ENCODE peak calls at places on chromosomes 6 and 20, in eight cellular contexts. I is heart left ventricle, N is psoas muscle, H is neural progenitor cell, W is tibial nerve, Q is NB4, J is fibroblast of lung, Y is GM12878. B is an unnamed sample.

GRCh38 chr6:19478992-19479391 is 358.2 kb upstream of the ID4 start:
- DNase-seq in I (no peak), N (no peak), H (no peak), W (no peak), Q (no peak), J (peak; percentile 78), Y (no peak), B (no peak)

GRCh38 chr6:157822221-157823000 is 635 bp upstream of the SNX9 start:
- DNase-seq in I (no peak), N (peak; percentile 37), H (peak; percentile 52), W (no peak), Q (peak; percentile 20), J (no peak), Y (no peak), B (peak; percentile 68)

GRCh38 chr6:162698004-162698403 is 29.6 kb downstream of the PRKN start:
- DNase-seq in I (no peak), N (no peak), H (no peak), W (no peak), Q (no peak), J (no peak), Y (no peak), B (no peak)

GRCh38 chr20:51528263-51529026 is 14.1 kb downstream of the NFATC2 start:
- DNase-seq in I (no peak), N (no peak), H (no peak), W (no peak), Q (no peak), J (no peak), Y (no peak), B (no peak)

GRCh38 chr6:37218061-37218460 is 39.5 kb upstream of the TBC1D22B start:
- DNase-seq in I (no peak), N (no peak), H (no peak), W (no peak), Q (no peak), J (no peak), Y (no peak), B (no peak)

GRCh38 chr6:30463651-30464618 is 25.4 kb upstream of the HLA-E start:
- DNase-seq in I (peak; percentile 41), N (peak; percentile 38), H (no peak), W (no peak), Q (peak; percentile 92), J (peak; percentile 54), Y (peak; percentile 15), B (peak; percentile 80)

GRCh38 chr6:26420607-26421235 is 18.6 kb downstream of the BTN3A1 start:
- DNase-seq in I (no peak), N (no peak), H (peak; percentile 46), W (no peak), Q (peak; percentile 54), J (peak; percentile 48), Y (no peak), B (no peak)

GRCh38 chr20:59047938-59048680 is 5.5 kb upstream of the PRELID3B start:
- DNase-seq in I (no peak), N (no peak), H (no peak), W (no peak), Q (no peak), J (peak; percentile 72), Y (no peak), B (no peak)

GRCh38 chr20:63072231-63072791 is 65.5 kb upstream of the BHLHE23 start:
- DNase-seq in I (no peak), N (no peak), H (no peak), W (no peak), Q (no peak), J (no peak), Y (no peak), B (peak; percentile 47)

GRCh38 chr6:157683707-157684106 is 139.3 kb upstream of the SNX9 start:
- DNase-seq in I (no peak), N (no peak), H (no peak), W (no peak), Q (no peak), J (no peak), Y (no peak), B (no peak)

GRCh38 chr20:49593441-49594142 is 25.7 kb upstream of the PTGIS start:
- DNase-seq in I (no peak), N (no peak), H (no peak), W (no peak), Q (no peak), J (no peak), Y (no peak), B (no peak)

GRCh38 chr6:167094436-167094819 is 28.5 kb upstream of the CCR6 start:
- DNase-seq in I (no peak), N (no peak), H (peak; percentile 63), W (no peak), Q (no peak), J (peak; percentile 1), Y (no peak), B (no peak)

GRCh38 chr6:167094820-167095637 is 27.9 kb upstream of the CCR6 start:
- DNase-seq in I (no peak), N (no peak), H (no peak), W (no peak), Q (peak; percentile 38), J (no peak), Y (peak; percentile 94), B (no peak)

GRCh38 chr6:167092672-167093339 is 30.1 kb upstream of the CCR6 start:
- DNase-seq in I (no peak), N (no peak), H (no peak), W (no peak), Q (no peak), J (no peak), Y (no peak), B (no peak)

GRCh38 chr6:167093922-167094432 is 28.9 kb upstream of the CCR6 start:
- DNase-seq in I (no peak), N (no peak), H (no peak), W (no peak), Q (peak; percentile 72), J (no peak), Y (peak; percentile 90), B (no peak)

DNA sequence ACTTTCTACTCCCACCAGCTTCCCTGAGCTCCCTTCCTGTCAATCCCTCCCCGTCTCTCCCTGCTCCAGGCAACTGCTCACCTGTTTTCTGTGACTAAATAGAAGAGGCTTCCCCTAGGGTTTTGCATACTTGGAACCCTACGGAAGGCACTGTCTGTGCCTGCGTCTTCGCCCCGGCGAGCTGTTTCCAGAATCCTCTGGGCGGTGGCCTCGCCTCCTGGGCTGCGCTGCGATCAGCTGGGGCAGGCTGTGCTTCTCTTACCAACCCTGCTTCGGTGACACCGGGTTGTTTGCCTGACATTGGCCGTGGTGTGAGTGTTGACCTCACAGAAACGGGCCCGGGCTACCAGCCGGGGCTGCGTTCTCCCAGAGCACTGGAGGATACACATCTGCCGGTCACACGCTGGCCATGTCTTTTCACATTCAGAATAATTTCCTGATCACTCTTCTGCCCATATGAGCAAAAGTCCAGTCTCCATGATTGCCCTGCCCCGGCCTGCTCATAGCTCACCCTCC is 29.4 kb upstream of the CCR6 start:
- DNase-seq in I (no peak), N (no peak), H (no peak), W (no peak), Q (no peak), J (no peak), Y (no peak), B (no peak)
- H3K4me3 ChIP-seq in I (no peak overlapping the region), N (peak overlapping the region; percentile 36), H (no peak overlapping the region), W (peak overlapping the region; percentile 28), Q (peak overlapping the region; percentile 32), J (no peak overlapping the region), Y (peak overlapping the region; percentile 70), B (no peak overlapping the region)

GRCh38 chr6:150641398-150642139 is 41.9 kb downstream of the PLEKHG1 start:
- DNase-seq in I (no peak), N (no peak), H (no peak), W (no peak), Q (no peak), J (peak; percentile 32), Y (no peak), B (no peak)
- H3K4me3 ChIP-seq in I (peak overlapping the region; percentile 30), N (peak overlapping the region; percentile 40), H (no peak overlapping the region), W (no peak overlapping the region), Q (no peak overlapping the region), J (no peak overlapping the region), Y (peak overlapping the region; percentile 59), B (peak overlapping the region; percentile 31)

DNA sequence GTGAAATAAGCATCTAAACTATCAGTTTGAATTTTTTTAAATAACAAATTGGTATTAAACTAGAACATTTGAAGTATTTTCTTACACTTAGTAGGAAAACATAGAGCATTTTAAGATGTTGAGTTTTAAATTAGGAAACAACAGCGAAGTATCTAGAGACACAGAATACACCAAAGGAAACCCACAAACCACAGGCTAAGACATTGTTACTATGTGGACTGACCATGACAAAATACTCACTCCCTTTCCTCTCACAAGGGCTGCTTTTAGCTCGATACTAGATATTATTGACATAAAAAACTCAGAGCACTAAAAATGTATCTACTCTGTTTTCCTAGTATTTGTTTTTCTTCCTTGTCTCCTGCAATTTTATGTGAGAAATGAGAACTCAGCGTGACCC is 266.0 kb upstream of the CITED2 start:
- DNase-seq in I (no peak), N (no peak), H (no peak), W (no peak), Q (peak; percentile 87), J (peak; percentile 56), Y (peak; percentile 28), B (no peak)
- H3K4me3 ChIP-seq in I (no peak overlapping the region), N (no peak overlapping the region), H (no peak overlapping the region), W (no peak overlapping the region), Q (peak overlapping the region; percentile 4), J (no peak overlapping the region), Y (no peak overlapping the region), B (no peak overlapping the region)

GRCh38 chr6:4788953-4789584 is 12.9 kb downstream of the CDYL start:
- DNase-seq in I (no peak), N (no peak), H (peak; percentile 28), W (no peak), Q (no peak), J (no peak), Y (no peak), B (no peak)
- H3K4me3 ChIP-seq in I (no peak overlapping the region), N (no peak overlapping the region), H (no peak overlapping the region), W (no peak overlapping the region), Q (no peak overlapping the region), J (no peak overlapping the region), Y (peak overlapping the region; percentile 53), B (no peak overlapping the region)

GRCh38 chr20:40942015-40942414 is 86.6 kb upstream of the TOP1 start:
- DNase-seq in I (no peak), N (no peak), H (no peak), W (no peak), Q (peak; percentile 32), J (no peak), Y (no peak), B (no peak)

GRCh38 chr20:40933758-40934157 is 94.9 kb upstream of the TOP1 start:
- DNase-seq in I (no peak), N (no peak), H (no peak), W (no peak), Q (no peak), J (no peak), Y (no peak), B (no peak)

GRCh38 chr20:40939667-40940066 is 89.0 kb upstream of the TOP1 start:
- DNase-seq in I (no peak), N (no peak), H (no peak), W (no peak), Q (no peak), J (no peak), Y (no peak), B (no peak)

GRCh38 chr20:40941023-40941655 is 87.5 kb upstream of the TOP1 start:
- DNase-seq in I (no peak), N (no peak), H (no peak), W (no peak), Q (peak; percentile 27), J (no peak), Y (peak; percentile 31), B (no peak)

GRCh38 chr20:40938020-40938419 is 90.6 kb upstream of the TOP1 start:
- DNase-seq in I (no peak), N (no peak), H (no peak), W (no peak), Q (no peak), J (no peak), Y (no peak), B (no peak)
- H3K4me3 ChIP-seq in I (no peak overlapping the region), N (no peak overlapping the region), H (no peak overlapping the region), W (no peak overlapping the region), Q (no peak overlapping the region), J (no peak overlapping the region), Y (no peak overlapping the region), B (no peak overlapping the region)

B was measured in upper lobe of right lung.